ENCODE peak calls at places on chromosomes 1 and 21, in nine cellular contexts. One of them, this sample, is unnamed.

GRCh38 chr21:29304577-29304976 is 5.9 kb downstream of the BACH1 start:
- DNase-seq in fibroblast of mammary gland: no peak
- DNase-seq in cardiac muscle cell: no peak
- DNase-seq in AG04450: no peak
- DNase-seq in heart right ventricle: no peak
- DNase-seq in tibial artery: no peak
- DNase-seq in natural killer cell: no peak
- DNase-seq in HepG2: no peak
- DNase-seq in mammary epithelial cell: no peak
- DNase-seq in this sample: no peak

GRCh38 chr1:236495359-236496120 is 28.2 kb upstream of the LGALS8 start:
- DNase-seq in fibroblast of mammary gland: no peak
- DNase-seq in cardiac muscle cell: no peak
- DNase-seq in AG04450: no peak
- DNase-seq in heart right ventricle: no peak
- DNase-seq in tibial artery: no peak
- DNase-seq in natural killer cell: no peak
- DNase-seq in HepG2: peak; percentile 53
- DNase-seq in mammary epithelial cell: no peak
- DNase-seq in this sample: no peak

GRCh38 chr1:23577056-23577985 is 18.0 kb upstream of the ID3 start:
- DNase-seq in fibroblast of mammary gland: peak; percentile 86
- DNase-seq in cardiac muscle cell: peak; percentile 93
- DNase-seq in AG04450: peak; percentile 67
- DNase-seq in heart right ventricle: no peak
- DNase-seq in tibial artery: peak; percentile 70
- DNase-seq in natural killer cell: no peak
- DNase-seq in HepG2: peak; percentile 79
- DNase-seq in mammary epithelial cell: peak; percentile 69
- DNase-seq in this sample: no peak

GRCh38 chr21:36254106-36254941 is 65.7 kb upstream of the MORC3 start:
- DNase-seq in fibroblast of mammary gland: no peak
- DNase-seq in cardiac muscle cell: no peak
- DNase-seq in AG04450: no peak
- DNase-seq in heart right ventricle: no peak
- DNase-seq in tibial artery: no peak
- DNase-seq in natural killer cell: no peak
- DNase-seq in HepG2: peak; percentile 17
- DNase-seq in mammary epithelial cell: no peak
- DNase-seq in this sample: no peak

GRCh38 chr1:113519561-113519960 is 129.2 kb downstream of the MAGI3 start:
- DNase-seq in fibroblast of mammary gland: peak; percentile 66
- DNase-seq in cardiac muscle cell: peak; percentile 17
- DNase-seq in AG04450: no peak
- DNase-seq in heart right ventricle: no peak
- DNase-seq in tibial artery: no peak
- DNase-seq in natural killer cell: no peak
- DNase-seq in HepG2: peak; percentile 30
- DNase-seq in mammary epithelial cell: peak; percentile 30
- DNase-seq in this sample: no peak

GRCh38 chr1:153750026-153750995 is 22.5 kb downstream of the INTS3 start:
- DNase-seq in fibroblast of mammary gland: peak; percentile 77
- DNase-seq in cardiac muscle cell: peak; percentile 48
- DNase-seq in AG04450: no peak
- DNase-seq in heart right ventricle: no peak
- DNase-seq in tibial artery: peak; percentile 82
- DNase-seq in natural killer cell: no peak
- DNase-seq in HepG2: no peak
- DNase-seq in mammary epithelial cell: no peak
- DNase-seq in this sample: no peak

GRCh38 chr1:117631761-117632160 is 25.9 kb downstream of the TENT5C start:
- DNase-seq in fibroblast of mammary gland: no peak
- DNase-seq in cardiac muscle cell: no peak
- DNase-seq in AG04450: no peak
- DNase-seq in heart right ventricle: no peak
- DNase-seq in tibial artery: no peak
- DNase-seq in natural killer cell: no peak
- DNase-seq in HepG2: no peak
- DNase-seq in mammary epithelial cell: no peak
- DNase-seq in this sample: no peak

GRCh38 chr1:107952989-107953388 is 12.0 kb downstream of the VAV3 start:
- DNase-seq in fibroblast of mammary gland: no peak
- DNase-seq in cardiac muscle cell: peak; percentile 24
- DNase-seq in AG04450: no peak
- DNase-seq in heart right ventricle: no peak
- DNase-seq in tibial artery: no peak
- DNase-seq in natural killer cell: no peak
- DNase-seq in HepG2: no peak
- DNase-seq in mammary epithelial cell: no peak
- DNase-seq in this sample: no peak

GRCh38 chr1:23081376-23081775 is 62.1 kb downstream of the KDM1A start:
- DNase-seq in fibroblast of mammary gland: no peak
- DNase-seq in cardiac muscle cell: no peak
- DNase-seq in AG04450: no peak
- DNase-seq in heart right ventricle: no peak
- DNase-seq in tibial artery: no peak
- DNase-seq in natural killer cell: no peak
- DNase-seq in HepG2: no peak
- DNase-seq in mammary epithelial cell: no peak
- DNase-seq in this sample: no peak

GRCh38 chr1:202343652-202344349 is 2.1 kb upstream of the UBE2T start:
- DNase-seq in fibroblast of mammary gland: peak; percentile 57
- DNase-seq in cardiac muscle cell: peak; percentile 59
- DNase-seq in AG04450: no peak
- DNase-seq in heart right ventricle: no peak
- DNase-seq in tibial artery: no peak
- DNase-seq in natural killer cell: no peak
- DNase-seq in HepG2: peak; percentile 56
- DNase-seq in mammary epithelial cell: peak; percentile 27
- DNase-seq in this sample: no peak

GRCh38 chr21:20802201-20802600 is 196.0 kb upstream of the NCAM2 start:
- DNase-seq in fibroblast of mammary gland: no peak
- DNase-seq in cardiac muscle cell: no peak
- DNase-seq in AG04450: no peak
- DNase-seq in heart right ventricle: no peak
- DNase-seq in tibial artery: no peak
- DNase-seq in natural killer cell: no peak
- DNase-seq in HepG2: no peak
- DNase-seq in mammary epithelial cell: no peak
- DNase-seq in this sample: no peak

GRCh38 chr21:20802631-20803260 is 195.5 kb upstream of the NCAM2 start:
- DNase-seq in fibroblast of mammary gland: no peak
- DNase-seq in cardiac muscle cell: no peak
- DNase-seq in AG04450: no peak
- DNase-seq in heart right ventricle: no peak
- DNase-seq in tibial artery: no peak
- DNase-seq in natural killer cell: no peak
- DNase-seq in HepG2: no peak
- DNase-seq in mammary epithelial cell: no peak
- DNase-seq in this sample: no peak
- TF ChIP-seq CTCF in fibroblast of mammary gland: no peak
- TF ChIP-seq CTCF in cardiac muscle cell: no peak
- TF ChIP-seq CTCF in AG04450: no peak
- TF ChIP-seq CTCF in heart right ventricle: no peak
- TF ChIP-seq CTCF in tibial artery: no peak
- TF ChIP-seq CTCF in natural killer cell: no peak
- TF ChIP-seq CTCF in HepG2: no peak
- TF ChIP-seq CTCF in mammary epithelial cell: no peak
- TF ChIP-seq CTCF in this sample: no peak

GRCh38 chr1:188489336-188490112 is 1660.8 kb downstream of the PLA2G4A start:
- DNase-seq in fibroblast of mammary gland: no peak
- DNase-seq in cardiac muscle cell: no peak
- DNase-seq in AG04450: no peak
- DNase-seq in heart right ventricle: no peak
- DNase-seq in tibial artery: no peak
- DNase-seq in natural killer cell: no peak
- DNase-seq in HepG2: no peak
- DNase-seq in mammary epithelial cell: peak; percentile 2
- DNase-seq in this sample: no peak
- TF ChIP-seq CTCF in fibroblast of mammary gland: no peak
- TF ChIP-seq CTCF in cardiac muscle cell: no peak
- TF ChIP-seq CTCF in AG04450: no peak
- TF ChIP-seq CTCF in heart right ventricle: no peak
- TF ChIP-seq CTCF in tibial artery: no peak
- TF ChIP-seq CTCF in natural killer cell: no peak
- TF ChIP-seq CTCF in HepG2: no peak
- TF ChIP-seq CTCF in mammary epithelial cell: no peak
- TF ChIP-seq CTCF in this sample: no peak

GRCh38 chr1:42730988-42731387 is 9.0 kb downstream of the CLDN19 start:
- DNase-seq in fibroblast of mammary gland: peak; percentile 14
- DNase-seq in cardiac muscle cell: no peak
- DNase-seq in AG04450: no peak
- DNase-seq in heart right ventricle: no peak
- DNase-seq in tibial artery: no peak
- DNase-seq in natural killer cell: no peak
- DNase-seq in HepG2: no peak
- DNase-seq in mammary epithelial cell: peak; percentile 76
- DNase-seq in this sample: no peak
- TF ChIP-seq CTCF in fibroblast of mammary gland: no peak
- TF ChIP-seq CTCF in cardiac muscle cell: no peak
- TF ChIP-seq CTCF in AG04450: no peak
- TF ChIP-seq CTCF in heart right ventricle: no peak
- TF ChIP-seq CTCF in tibial artery: no peak
- TF ChIP-seq CTCF in natural killer cell: no peak
- TF ChIP-seq CTCF in HepG2: peak; percentile 60
- TF ChIP-seq CTCF in mammary epithelial cell: peak; percentile 69
- TF ChIP-seq CTCF in this sample: no peak

DNA sequence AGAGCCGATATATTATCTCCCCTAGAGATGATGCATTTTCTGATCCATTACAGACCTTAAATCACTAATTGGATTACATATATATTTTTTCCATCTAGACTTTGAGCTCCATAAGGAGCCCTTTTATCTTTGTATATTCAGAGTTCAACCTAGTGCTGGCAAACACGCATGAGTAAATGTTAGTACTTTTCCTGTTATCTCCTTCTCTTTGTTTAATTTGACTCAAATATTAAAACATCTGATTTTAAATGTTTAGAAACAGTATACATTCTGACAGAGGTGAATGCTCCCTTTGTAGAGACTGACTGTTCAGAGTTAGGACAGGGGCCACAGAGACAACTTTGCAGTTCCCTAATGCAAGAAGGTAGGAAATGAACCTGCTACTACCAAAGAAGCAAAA is 37.1 kb downstream of the EIF2B3 start:
- DNase-seq in fibroblast of mammary gland: no peak
- DNase-seq in cardiac muscle cell: no peak
- DNase-seq in AG04450: no peak
- DNase-seq in heart right ventricle: no peak
- DNase-seq in tibial artery: no peak
- DNase-seq in natural killer cell: no peak
- DNase-seq in HepG2: peak; percentile 88
- DNase-seq in mammary epithelial cell: no peak
- DNase-seq in this sample: no peak
- TF ChIP-seq CTCF in fibroblast of mammary gland: no peak
- TF ChIP-seq CTCF in cardiac muscle cell: no peak
- TF ChIP-seq CTCF in AG04450: no peak
- TF ChIP-seq CTCF in heart right ventricle: no peak
- TF ChIP-seq CTCF in tibial artery: no peak
- TF ChIP-seq CTCF in natural killer cell: no peak
- TF ChIP-seq CTCF in HepG2: no peak
- TF ChIP-seq CTCF in mammary epithelial cell: no peak
- TF ChIP-seq CTCF in this sample: no peak

This sample was measured in activated B cell treated with CpG ODN at 0.5 μM for 24 hours.